ENCODE peak calls at places on chromosomes 3 and 15, in five cellular contexts. I is activated CD4-positive, alpha-beta T cell treated with anti-CD3 and anti-CD28 coated beads for 48 hours; D is nephron progenitor cell; U is NCI-H1105 treated with DMSO at 0.1 percent for 48 hours; N is uterus. T is an unnamed sample.

GRCh38 chr3:80688814-80689213 is 921.0 kb upstream of the ROBO1 start:
- DNase-seq in I (no peak), D (no peak), U (peak), N (no peak), T (no peak)

GRCh38 chr3:160448845-160449659 is 534 bp downstream of the TRIM59 start:
- DNase-seq in I (peak), D (peak), U (no peak), N (no peak), T (peak)

GRCh38 chr3:49276475-49277356 is at the start of gene C3orf62:
- DNase-seq in I (peak), D (peak), U (peak), N (peak), T (peak)

GRCh38 chr15:60721706-60722105 is 242.8 kb upstream of the ICE2 start:
- DNase-seq in I (no peak), D (no peak), U (no peak), N (no peak), T (peak)

GRCh38 chr15:101126618-101127502 is 125.0 kb downstream of the CHSY1 start:
- DNase-seq in I (peak), D (no peak), U (peak), N (no peak), T (peak)

GRCh38 chr15:25810631-25811077 is 52.5 kb downstream of the ATP10A start:
- DNase-seq in I (peak), D (peak), U (no peak), N (no peak), T (no peak)

GRCh38 chr3:42961633-42962032 is 17.5 kb upstream of the GASK1A start:
- DNase-seq in I (peak), D (peak), U (peak), N (peak), T (peak)

GRCh38 chr15:25795712-25796111 is 67.4 kb downstream of the ATP10A start:
- DNase-seq in I (no peak), D (no peak), U (no peak), N (no peak), T (no peak)

GRCh38 chr15:78840661-78841060 is 29.4 kb upstream of the ADAMTS7 start:
- DNase-seq in I (no peak), D (no peak), U (no peak), N (no peak), T (no peak)

GRCh38 chr3:99313481-99313880 is 324.9 kb upstream of the COL8A1 start:
- DNase-seq in I (no peak), D (no peak), U (no peak), N (no peak), T (peak)

GRCh38 chr15:65875458-65875857 is 6.2 kb downstream of the RAB11A start:
- DNase-seq in I (no peak), D (no peak), U (no peak), N (no peak), T (no peak)

GRCh38 chr3:38141173-38141951 is 2.9 kb downstream of the MYD88 start:
- DNase-seq in I (no peak), D (no peak), U (no peak), N (no peak), T (no peak)

GRCh38 chr15:64150236-64150578 is 1.3 kb upstream of the SNX22 start:
- DNase-seq in I (no peak), D (no peak), U (no peak), N (no peak), T (no peak)